ENCODE peak calls at places on chromosome 13, in five cellular contexts. C is activated B cell treated with CpG ODN at 0.5 μM for 24 hours, T is neural crest cell, W is cardiac fibroblast, S is breast epithelium. Q is an unnamed sample.

GRCh38 chr13:75145926-75146325 is 336.0 kb downstream of the TBC1D4 start:
- DNase-seq in C (no peak), T (no peak), W (peak), S (no peak), Q (no peak)

GRCh38 chr13:110289174-110289573 is 17.8 kb downstream of the COL4A1 start:
- DNase-seq in T (no peak), W (no peak), S (no peak), C (no peak), Q (no peak)

GRCh38 chr13:114070098-114070799 is 62.2 kb downstream of the RASA3 start:
- DNase-seq in C (no peak), W (no peak), T (no peak), S (peak), Q (no peak)

GRCh38 chr13:46516624-46517318 is 36.2 kb upstream of the LRCH1 start:
- DNase-seq in C (no peak), S (no peak), W (peak), T (no peak), Q (no peak)

GRCh38 chr13:110774490-110774889 is 61.0 kb downstream of the ING1 start:
- DNase-seq in W (no peak), T (no peak), S (no peak), C (no peak), Q (no peak)

GRCh38 chr13:112055032-112055416 is 11.9 kb upstream of the SOX1 start:
- DNase-seq in T (no peak), S (no peak), C (no peak), W (no peak), Q (no peak)

GRCh38 chr13:51861728-51862300 is at the start of gene CCDC70:
- DNase-seq in C (no peak), W (peak), T (no peak), S (no peak), Q (peak)

GRCh38 chr13:64332048-64332447 is 2898.1 kb downstream of the PCDH9 start:
- DNase-seq in W (no peak), S (no peak), T (no peak), C (no peak), Q (no peak)

GRCh38 chr13:109788372-109789195 is 2.2 kb upstream of the IRS2 start:
- DNase-seq in S (no peak), C (no peak), T (no peak), W (no peak), Q (no peak)

GRCh38 chr13:113355621-113356020 is 8.3 kb downstream of the GRTP1 start:
- DNase-seq in C (no peak), W (no peak), T (no peak), S (no peak), Q (no peak)

GRCh38 chr13:21318891-21319532 is 140.1 kb downstream of the ZDHHC20 start:
- DNase-seq in T (no peak), S (no peak), C (no peak), W (no peak), Q (no peak)

GRCh38 chr13:75931116-75931515 is 295.0 kb downstream of the LMO7 start:
- DNase-seq in C (no peak), T (no peak), W (no peak), S (no peak), Q (no peak)

GRCh38 chr13:26095846-26096245 is 44.0 kb upstream of the SHISA2 start:
- DNase-seq in T (no peak), W (no peak), S (no peak), C (no peak), Q (no peak)

GRCh38 chr13:110485604-110486003 is 75.9 kb downstream of the RAB20 start:
- DNase-seq in W (no peak), T (no peak), S (no peak), C (no peak), Q (no peak)

GRCh38 chr13:47796816-47797215 is 204.3 kb downstream of the SUCLA2 start:
- DNase-seq in W (no peak), T (no peak), C (no peak), S (no peak), Q (no peak)

GRCh38 chr13:47798194-47798593 is 202.9 kb downstream of the SUCLA2 start:
- DNase-seq in S (no peak), C (no peak), T (no peak), W (no peak), Q (no peak)

GRCh38 chr13:47798906-47799305 is 202.2 kb downstream of the SUCLA2 start:
- DNase-seq in C (no peak), W (peak), S (no peak), T (no peak), Q (no peak)

GRCh38 chr13:47790755-47791154 is 210.3 kb downstream of the SUCLA2 start:
- DNase-seq in C (no peak), T (no peak), S (no peak), W (no peak), Q (no peak)

DNA sequence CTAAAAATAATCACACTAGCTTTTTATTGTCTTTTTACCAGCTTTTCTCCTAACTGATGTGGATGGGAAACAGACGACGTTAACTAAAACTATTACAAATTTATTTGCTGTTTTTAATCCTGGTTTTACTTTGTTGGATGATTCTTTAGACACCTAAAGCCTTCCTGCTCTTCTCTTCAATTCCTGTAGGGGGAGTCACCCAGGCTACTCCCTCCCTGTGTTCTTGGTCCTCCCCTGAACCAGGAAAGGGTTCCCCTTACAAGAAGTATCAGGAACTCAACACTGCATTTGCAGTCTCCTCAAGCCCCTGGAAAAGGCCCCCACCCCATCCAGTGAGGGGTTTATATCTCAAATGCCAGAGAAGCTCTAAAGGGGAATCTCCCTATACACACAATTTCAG is 206.1 kb downstream of the SUCLA2 start:
- DNase-seq in T (no peak), S (no peak), W (peak), C (no peak), Q (no peak)
- TF ChIP-seq CTCF in T (peak), S (no peak), W (peak), C (no peak), Q (peak)

GRCh38 chr13:81334481-81334880 is 993.6 kb upstream of the SPRY2 start:
- DNase-seq in T (no peak), S (no peak), W (no peak), C (no peak), Q (no peak)
- TF ChIP-seq CTCF in T (no peak), S (no peak), W (no peak), C (no peak), Q (no peak)

DNA sequence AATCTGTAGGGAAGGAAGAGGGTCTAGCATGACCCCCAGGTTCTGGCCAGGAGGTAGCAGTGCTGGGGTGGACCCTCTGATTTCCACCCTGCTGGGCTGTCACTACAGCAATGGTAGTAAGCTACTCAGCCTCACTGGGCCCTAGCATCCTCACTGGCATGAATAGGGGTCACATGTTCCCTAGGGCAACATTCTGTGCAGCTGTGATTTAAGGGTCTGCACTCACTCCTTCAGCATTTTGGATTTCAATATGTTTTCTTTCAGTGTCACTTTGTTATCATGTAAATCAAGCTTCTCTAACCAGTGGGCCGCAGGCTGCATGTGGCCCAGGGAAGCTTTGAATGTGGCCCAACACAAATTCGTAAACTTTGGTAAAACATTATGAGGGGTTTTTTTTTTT is 57.8 kb downstream of the SPATA13 start:
- DNase-seq in C (no peak), T (no peak), W (no peak), S (no peak), Q (no peak)
- TF ChIP-seq CTCF in C (no peak), T (no peak), W (no peak), S (no peak), Q (no peak)

DNA sequence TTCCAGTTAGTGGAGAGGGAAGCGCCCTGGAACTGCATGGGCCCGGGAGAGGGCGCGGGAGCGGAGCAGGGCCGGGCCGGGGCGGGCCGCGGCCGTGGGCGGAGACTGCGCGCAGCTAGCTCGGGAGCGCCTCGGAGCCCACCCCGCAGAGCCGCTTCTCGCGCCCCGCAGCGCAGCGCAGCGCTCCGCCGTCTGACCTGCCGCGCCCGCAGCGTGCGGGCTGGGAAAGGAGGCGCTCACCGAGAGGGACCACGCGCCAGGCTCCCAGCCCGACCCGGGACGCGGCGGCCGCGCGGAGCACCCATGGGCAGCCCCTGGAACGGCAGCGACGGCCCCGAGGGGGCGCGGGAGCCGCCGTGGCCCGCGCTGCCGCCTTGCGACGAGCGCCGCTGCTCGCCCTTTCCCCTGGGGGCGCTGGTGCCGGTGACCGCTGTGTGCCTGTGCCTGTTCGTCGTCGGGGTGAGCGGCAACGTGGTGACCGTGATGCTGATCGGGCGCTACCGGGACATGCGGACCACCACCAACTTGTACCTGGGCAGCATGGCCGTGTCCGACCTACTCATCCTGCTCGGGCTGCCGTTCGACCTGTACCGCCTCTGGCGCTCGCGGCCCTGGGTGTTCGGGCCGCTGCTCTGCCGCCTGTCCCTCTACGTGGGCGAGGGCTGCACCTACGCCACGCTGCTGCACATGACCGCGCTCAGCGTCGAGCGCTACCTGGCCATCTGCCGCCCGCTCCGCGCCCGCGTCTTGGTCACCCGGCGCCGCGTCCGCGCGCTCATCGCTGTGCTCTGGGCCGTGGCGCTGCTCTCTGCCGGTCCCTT is at the start of gene MLNR:
- DNase-seq in T (peak), C (peak), S (no peak), W (no peak), Q (peak)
- TF ChIP-seq CTCF in T (peak), C (no peak), S (peak), W (no peak), Q (peak)

GRCh38 chr13:32024750-32025149 is 6.8 kb upstream of the FRY start:
- DNase-seq in C (no peak), W (no peak), T (no peak), S (no peak), Q (no peak)
- TF ChIP-seq CTCF in C (no peak), W (no peak), T (no peak), S (no peak), Q (no peak)

GRCh38 chr13:41802033-41802683 is 158.8 kb downstream of the VWA8 start:
- DNase-seq in S (no peak), T (no peak), W (no peak), C (no peak), Q (no peak)

GRCh38 chr13:41802684-41803554 is 158.0 kb downstream of the VWA8 start:
- DNase-seq in T (no peak), C (no peak), S (no peak), W (peak), Q (peak)
- TF ChIP-seq CTCF in T (no peak), C (no peak), S (no peak), W (no peak), Q (no peak)

GRCh38 chr13:47588676-47589075 is 412.4 kb downstream of the SUCLA2 start:
- DNase-seq in W (no peak), C (no peak), T (no peak), S (no peak), Q (no peak)
- TF ChIP-seq CTCF in W (peak), C (no peak), T (no peak), S (no peak), Q (no peak)

GRCh38 chr13:44972956-44973581 is 16.2 kb downstream of the NUFIP1 start:
- DNase-seq in C (no peak), T (no peak), W (peak), S (no peak), Q (no peak)

GRCh38 chr13:44974056-44974798 is 15.0 kb downstream of the NUFIP1 start:
- DNase-seq in T (no peak), W (peak), S (no peak), C (no peak), Q (no peak)

GRCh38 chr13:44976196-44976595 is 13.1 kb downstream of the NUFIP1 start:
- DNase-seq in S (no peak), T (no peak), W (no peak), C (no peak), Q (no peak)

GRCh38 chr13:44976949-44977583 is 12.2 kb downstream of the NUFIP1 start:
- DNase-seq in C (no peak), S (no peak), W (no peak), T (no peak), Q (no peak)

GRCh38 chr13:44978328-44978727 is 10.9 kb downstream of the NUFIP1 start:
- DNase-seq in T (no peak), W (no peak), S (no peak), C (no peak), Q (no peak)
- TF ChIP-seq CTCF in T (peak), W (peak), S (no peak), C (no peak), Q (no peak)

GRCh38 chr13:59477011-59477410 is 686.7 kb downstream of the DIAPH3 start:
- DNase-seq in T (no peak), C (no peak), S (no peak), W (peak), Q (peak)
- TF ChIP-seq CTCF in T (peak), C (no peak), S (no peak), W (peak), Q (peak)

GRCh38 chr13:106596287-106596937 is 28.5 kb upstream of the ARGLU1 start:
- DNase-seq in T (no peak), C (no peak), W (no peak), S (no peak), Q (no peak)
- TF ChIP-seq CTCF in T (no peak), C (no peak), W (no peak), S (no peak), Q (no peak)

Q was measured in activated CD8-positive, alpha-beta T cell treated with anti-CD3 and anti-CD28 coated beads for 36 hours.